ENCODE peak calls at places on chromosomes 4 and X, in seven cellular contexts. N is GM13976; Q is Caco-2; S is D341Med; K is stimulated activated naive CD8-positive, alpha-beta T cell treated with anti-CD3 and anti-CD28 coated beads, Interleukin-15, Interleukin-2, amounts not matched to agents 100 U/mL and 50 U/mL, for 24 hours; R is NCI-H1417 treated with DMSO at 0.1 percent for 48 hours; Z is GM10248. A is an unnamed sample.

GRCh38 chr4:72564184-72564583 is 4.8 kb downstream of the ADAMTS3 start:
- DNase-seq in N (no peak), Q (no peak), S (no peak), K (no peak), R (no peak), Z (no peak), A (no peak)

GRCh38 chr4:126850286-126850685 is 782.5 kb upstream of the INTU start:
- DNase-seq in N (no peak), Q (no peak), S (no peak), K (no peak), R (no peak), Z (no peak), A (no peak)

GRCh38 chr4:80268081-80268823 is 1.8 kb downstream of the FGF5 start:
- DNase-seq in N (peak; percentile 18), Q (no peak), S (no peak), K (no peak), R (no peak), Z (no peak), A (peak; percentile 41)

GRCh38 chrX:153433161-153433680 is 12.6 kb downstream of the TREX2 start:
- DNase-seq in N (no peak), Q (no peak), S (no peak), K (no peak), R (no peak), Z (no peak), A (no peak)

GRCh38 chrX:107485019-107485418 is 35.6 kb downstream of the FRMPD3 start:
- DNase-seq in N (no peak), Q (no peak), S (no peak), K (no peak), R (no peak), Z (no peak), A (no peak)

GRCh38 chrX:43840265-43840664 is 42.0 kb downstream of the MAOB start:
- DNase-seq in N (no peak), Q (no peak), S (no peak), K (no peak), R (no peak), Z (no peak), A (no peak)

GRCh38 chrX:23952401-23952800 is 44.6 kb downstream of the CXorf58 start:
- DNase-seq in N (no peak), Q (no peak), S (no peak), K (no peak), R (no peak), Z (no peak), A (no peak)

GRCh38 chr4:85761803-85762202 is 286.9 kb downstream of the ARHGAP24 start:
- DNase-seq in N (no peak), Q (no peak), S (no peak), K (no peak), R (no peak), Z (no peak), A (no peak)

GRCh38 chr4:181106410-181106809 is 1136.8 kb upstream of the TENM3 start:
- DNase-seq in N (no peak), Q (no peak), S (no peak), K (no peak), R (no peak), Z (no peak), A (no peak)

GRCh38 chrX:63993936-63994335 is 208.9 kb upstream of the ARHGEF9 start:
- DNase-seq in N (no peak), Q (no peak), S (no peak), K (no peak), R (no peak), Z (no peak), A (no peak)

GRCh38 chr4:180636696-180637095 is 1606.5 kb upstream of the TENM3 start:
- DNase-seq in N (no peak), Q (no peak), S (no peak), K (no peak), R (no peak), Z (no peak), A (no peak)

GRCh38 chr4:101322743-101323142 is 24.6 kb downstream of the PPP3CA start:
- DNase-seq in N (no peak), Q (no peak), S (no peak), K (no peak), R (no peak), Z (no peak), A (no peak)

GRCh38 chr4:108834787-108835384 is 72.0 kb upstream of the ETNPPL start:
- DNase-seq in N (peak; percentile 10), Q (no peak), S (peak; percentile 30), K (no peak), R (no peak), Z (peak; percentile 6), A (peak; percentile 11)

GRCh38 chr4:112898357-112899141 is 150.9 kb upstream of the ANK2 start:
- DNase-seq in N (no peak), Q (no peak), S (no peak), K (no peak), R (no peak), Z (no peak), A (no peak)

GRCh38 chr4:84622959-84623358 is 40.0 kb downstream of the CDS1 start:
- DNase-seq in N (no peak), Q (no peak), S (no peak), K (no peak), R (no peak), Z (no peak), A (no peak)

GRCh38 chr4:3482707-3483106 is 19.6 kb downstream of the DOK7 start:
- DNase-seq in N (no peak), Q (no peak), S (no peak), K (no peak), R (no peak), Z (no peak), A (no peak)

GRCh38 chr4:17347445-17347844 is 164.4 kb downstream of the QDPR start:
- DNase-seq in N (peak; percentile 38), Q (no peak), S (peak; percentile 31), K (peak; percentile 22), R (no peak), Z (peak; percentile 42), A (peak; percentile 19)

GRCh38 chrX:107982356-107982755 is at the start of gene TEX13B:
- DNase-seq in N (no peak), Q (no peak), S (no peak), K (no peak), R (no peak), Z (no peak), A (no peak)

GRCh38 chrX:106139048-106139447 is 29.1 kb upstream of the PWWP3B start:
- DNase-seq in N (no peak), Q (no peak), S (no peak), K (no peak), R (no peak), Z (no peak), A (no peak)

GRCh38 chr4:83906561-83906960 is 370.7 kb downstream of the GPAT3 start:
- DNase-seq in N (no peak), Q (no peak), S (no peak), K (no peak), R (no peak), Z (no peak), A (no peak)

GRCh38 chrX:105463483-105463882 is 243.0 kb upstream of the TEX13A start:
- DNase-seq in N (no peak), Q (no peak), S (no peak), K (no peak), R (no peak), Z (no peak), A (no peak)

GRCh38 chr4:120769227-120769626 is 153.3 kb downstream of the PRDM5 start:
- DNase-seq in N (no peak), Q (no peak), S (no peak), K (no peak), R (no peak), Z (no peak), A (no peak)

GRCh38 chr4:26589699-26590098 is 5.8 kb downstream of the TBC1D19 start:
- DNase-seq in N (no peak), Q (no peak), S (no peak), K (no peak), R (no peak), Z (no peak), A (no peak)

GRCh38 chr4:25172964-25173917 is 13.0 kb upstream of the SEPSECS start:
- DNase-seq in N (peak; percentile 26), Q (no peak), S (no peak), K (no peak), R (no peak), Z (peak; percentile 24), A (no peak)

GRCh38 chrX:115549008-115549407 is 12.0 kb upstream of the PLS3 start:
- DNase-seq in N (no peak), Q (no peak), S (no peak), K (no peak), R (no peak), Z (no peak), A (no peak)